ENCODE peak calls at places on chromosomes 12 and 14, in seven cellular contexts. Z is frontal cortex, X is GM12865, E is tibial artery, U is hepatocyte, K is kidney tubule cell, D is SK-N-MC. W is an unnamed sample.

GRCh38 chr14:38958589-38958988 is 144.4 kb downstream of the SEC23A start:
- DNase-seq in K (no peak), D (no peak), E (no peak), X (no peak), Z (no peak), U (no peak), W (no peak)

GRCh38 chr12:7345232-7345631 is 41.4 kb downstream of the ACSM4 start:
- DNase-seq in X (no peak), U (no peak), Z (no peak), K (no peak), E (no peak), D (no peak), W (no peak)

GRCh38 chr14:51410846-51411245 is 170.8 kb downstream of the TMX1 start:
- DNase-seq in Z (no peak), E (no peak), U (no peak), X (no peak), D (no peak), K (no peak), W (no peak)

GRCh38 chr12:11513288-11513687 is 117.9 kb upstream of the PRB2 start:
- DNase-seq in E (no peak), K (no peak), U (no peak), D (no peak), Z (no peak), X (no peak), W (no peak)

GRCh38 chr12:104896146-104896545 is 61.9 kb downstream of the SLC41A2 start:
- DNase-seq in Z (no peak), K (no peak), E (no peak), X (no peak), U (no peak), D (no peak), W (no peak)

GRCh38 chr12:87529386-87529785 is 499.8 kb downstream of the C12orf50 start:
- DNase-seq in K (no peak), E (no peak), X (no peak), U (no peak), D (no peak), Z (no peak), W (no peak)

GRCh38 chr12:121535150-121536057 is 45.4 kb downstream of the KDM2B start:
- DNase-seq in U (peak; percentile 34), D (no peak), X (no peak), E (no peak), Z (no peak), K (no peak), W (no peak)

GRCh38 chr12:47397664-47398281 is 308.1 kb downstream of the RPAP3 start:
- DNase-seq in U (no peak), D (peak; percentile 50), E (no peak), X (peak; percentile 47), Z (no peak), K (peak; percentile 88), W (peak; percentile 30)

GRCh38 chr12:56629459-56630179 is 507 bp downstream of the BAZ2A start:
- DNase-seq in K (no peak), X (peak; percentile 48), E (no peak), Z (peak; percentile 49), U (peak; percentile 40), D (no peak), W (peak; percentile 26)

GRCh38 chr12:72493390-72493789 is 221.2 kb downstream of the TRHDE start:
- DNase-seq in D (no peak), X (no peak), U (no peak), Z (no peak), E (no peak), K (peak; percentile 1), W (no peak)

GRCh38 chr14:28875937-28876910 is 109.6 kb downstream of the FOXG1 start:
- DNase-seq in D (no peak), X (no peak), Z (no peak), U (no peak), E (no peak), K (no peak), W (no peak)

GRCh38 chr14:71725802-71726638 is 206.2 kb upstream of the RGS6 start:
- DNase-seq in K (peak; percentile 13), D (peak; percentile 88), X (no peak), U (peak; percentile 37), E (no peak), Z (no peak), W (no peak)

GRCh38 chr14:76867536-76868452 is 41.6 kb downstream of the LRRC74A start:
- DNase-seq in K (no peak), X (peak; percentile 24), Z (no peak), D (no peak), U (no peak), E (no peak), W (no peak)

GRCh38 chr12:115313929-115314328 is 630.0 kb upstream of the TBX3 start:
- DNase-seq in D (no peak), K (peak; percentile 94), E (no peak), X (no peak), U (peak; percentile 72), Z (no peak), W (no peak)

GRCh38 chr12:22539055-22539454 is 5.3 kb downstream of the C2CD5 start:
- DNase-seq in E (no peak), D (no peak), X (peak; percentile 9), U (no peak), K (no peak), Z (no peak), W (no peak)

GRCh38 chr14:92507174-92507768 is 6.3 kb upstream of the RIN3 start:
- DNase-seq in D (no peak), K (peak; percentile 26), E (no peak), X (peak; percentile 62), U (no peak), Z (no peak), W (peak; percentile 68)

GRCh38 chr12:131473721-131474709 is 236.9 kb upstream of the SFSWAP start:
- DNase-seq in U (no peak), E (no peak), X (no peak), K (no peak), Z (no peak), D (no peak), W (no peak)

GRCh38 chr12:4379410-4379809 is at the start of gene FGF23:
- DNase-seq in D (no peak), U (peak; percentile 58), X (no peak), E (no peak), K (peak; percentile 12), Z (no peak), W (no peak)

GRCh38 chr12:58424735-58425379 is 483.5 kb downstream of the ATP23 start:
- DNase-seq in D (no peak), K (no peak), U (no peak), E (no peak), X (peak; percentile 26), Z (no peak), W (no peak)

GRCh38 chr12:10385181-10385613 is 4.6 kb downstream of the KLRK1 start:
- DNase-seq in E (no peak), U (peak; percentile 35), X (no peak), Z (no peak), D (no peak), K (peak; percentile 92), W (no peak)

GRCh38 chr14:104977681-104978647 is at the start of gene AHNAK2:
- DNase-seq in K (peak; percentile 86), U (peak; percentile 94), Z (peak; percentile 74), X (no peak), D (no peak), E (peak; percentile 55), W (peak; percentile 89)

GRCh38 chr12:27193106-27193505 is 51.0 kb upstream of the STK38L start:
- DNase-seq in E (no peak), D (no peak), K (peak; percentile 32), X (no peak), Z (no peak), U (peak; percentile 43), W (no peak)

GRCh38 chr14:95559203-95559602 is 24.4 kb downstream of the GLRX5 start:
- DNase-seq in X (no peak), Z (no peak), D (no peak), E (no peak), K (no peak), U (no peak), W (no peak)

GRCh38 chr14:20855652-20856291 is 35.4 kb upstream of the RNASE3 start:
- DNase-seq in E (peak; percentile 40), K (peak; percentile 81), X (peak; percentile 79), Z (peak; percentile 44), D (peak; percentile 6), U (peak; percentile 89), W (peak; percentile 62)

GRCh38 chr14:103109789-103110415 is 13.4 kb upstream of the TNFAIP2 start:
- DNase-seq in K (peak; percentile 96), X (no peak), Z (no peak), D (no peak), U (no peak), E (no peak), W (no peak)

GRCh38 chr12:569803-570236 is 93.4 kb downstream of the NINJ2 start:
- DNase-seq in K (peak; percentile 80), U (peak; percentile 95), D (no peak), X (peak; percentile 79), Z (peak; percentile 88), E (peak; percentile 87), W (peak; percentile 91)

GRCh38 chr14:59677771-59678211 is 101.2 kb upstream of the CCDC175 start:
- DNase-seq in K (no peak), E (peak; percentile 41), D (no peak), X (no peak), Z (no peak), U (no peak), W (no peak)

GRCh38 chr12:30719060-30719459 is 23.4 kb upstream of the IPO8 start:
- DNase-seq in D (peak; percentile 98), Z (no peak), X (no peak), K (peak; percentile 63), E (no peak), U (peak; percentile 5), W (no peak)

GRCh38 chr12:98401427-98401826 is 114.0 kb upstream of the TMPO start:
- DNase-seq in K (peak; percentile 87), D (no peak), U (no peak), X (peak; percentile 12), Z (no peak), E (no peak), W (peak; percentile 26)

GRCh38 chr12:100608776-100609175 is 35.3 kb downstream of the GAS2L3 start:
- DNase-seq in E (no peak), Z (no peak), X (no peak), K (no peak), U (no peak), D (no peak), W (no peak)

GRCh38 chr12:4899361-4899760 is 10.3 kb upstream of the KCNA1 start:
- DNase-seq in Z (no peak), E (no peak), U (no peak), X (peak; percentile 48), K (no peak), D (no peak), W (no peak)

GRCh38 chr12:40907115-40907521 is 214.9 kb downstream of the CNTN1 start:
- DNase-seq in D (no peak), K (peak; percentile 86), X (peak; percentile 55), E (no peak), Z (no peak), U (peak; percentile 5), W (peak; percentile 54)

GRCh38 chr12:104598342-104599271 is 141.9 kb downstream of the CHST11 start:
- DNase-seq in E (no peak), Z (no peak), U (no peak), X (no peak), D (no peak), K (no peak), W (no peak)

GRCh38 chr12:79690156-79690605 is 583 bp downstream of the PAWR start:
- DNase-seq in U (no peak), Z (no peak), D (no peak), E (peak; percentile 31), X (peak; percentile 66), K (no peak), W (peak; percentile 55)

GRCh38 chr14:90642239-90642717 is 174.0 kb downstream of the TTC7B start:
- DNase-seq in E (no peak), Z (no peak), D (no peak), X (no peak), K (peak; percentile 63), U (peak; percentile 38), W (peak; percentile 30)

GRCh38 chr12:93441111-93441616 is 583 bp downstream of the UBE2N start:
- DNase-seq in K (peak; percentile 30), E (no peak), D (no peak), U (peak; percentile 66), X (peak; percentile 51), Z (peak; percentile 44), W (peak; percentile 52)